ENCODE peak calls at places on chromosomes 5 and 9, in six cellular contexts. B is upper lobe of right lung; Z is GM10248; N is NCI-H1092; W is stimulated activated CD8-positive, alpha-beta memory T cell treated with anti-CD3 and anti-CD28 coated beads, Interleukin-15, amount 100 ng/mL, for 24 hours; H is AG09319. M is an unnamed sample.

GRCh38 chr9:131233989-131234388 is 42.3 kb downstream of the FAM78A start:
- DNase-seq in N (no peak), B (no peak), W (no peak), H (no peak), Z (no peak), M (no peak)

GRCh38 chr5:1651971-1652872 is 128.5 kb upstream of the LPCAT1 start:
- DNase-seq in H (no peak), Z (no peak), W (no peak), B (no peak), N (no peak), M (no peak)

GRCh38 chr5:40447438-40447837 is 232.3 kb upstream of the PTGER4 start:
- DNase-seq in B (no peak), W (no peak), H (no peak), N (no peak), Z (no peak), M (no peak)

GRCh38 chr5:122439645-122440044 is 127.6 kb downstream of the SNCAIP start:
- DNase-seq in B (no peak), W (no peak), Z (no peak), H (no peak), N (no peak), M (no peak)

GRCh38 chr9:126478216-126478981 is 135.3 kb upstream of the LMX1B start:
- DNase-seq in N (no peak), Z (no peak), W (no peak), B (no peak), H (no peak), M (no peak)

GRCh38 chr9:124006448-124007156 is 5.0 kb upstream of the LHX2 start:
- DNase-seq in B (no peak), W (no peak), Z (no peak), N (no peak), H (no peak), M (no peak)

GRCh38 chr9:124078641-124079040 is 67.1 kb downstream of the LHX2 start:
- DNase-seq in B (peak), Z (no peak), H (peak), W (no peak), N (no peak), M (no peak)

GRCh38 chr5:124162782-124163532 is 583.5 kb downstream of the ZNF608 start:
- DNase-seq in N (peak), Z (no peak), B (no peak), H (no peak), W (no peak), M (no peak)

GRCh38 chr5:38029431-38030065 is 189.7 kb upstream of the GDNF start:
- DNase-seq in Z (no peak), H (no peak), W (no peak), N (no peak), B (no peak), M (no peak)

M was measured in D721Med.